ENCODE peak calls at places on chromosomes 11 and 22, in four cellular contexts. Z, J, D and Q are unnamed samples.

GRCh38 chr22:44137415-44137814 is 43.3 kb upstream of the PARVG start:
- DNase-seq in Z (no peak), J (no peak), D (no peak), Q (no peak)

GRCh38 chr11:95108159-95108611 is 18.5 kb downstream of the ENDOD1 start:
- DNase-seq in Z (no peak), J (no peak), D (no peak), Q (peak)

GRCh38 chr11:63705526-63705925 is 24.2 kb downstream of the RTN3 start:
- DNase-seq in Z (no peak), J (no peak), D (no peak), Q (no peak)

GRCh38 chr22:49228431-49229037 is 599.1 kb downstream of the BRD1 start:
- DNase-seq in Z (no peak), J (no peak), D (peak), Q (no peak)

GRCh38 chr11:86396403-86396802 is 21.7 kb downstream of the CCDC81 start:
- DNase-seq in Z (no peak), J (no peak), D (no peak), Q (no peak)

GRCh38 chr22:37959231-37959825 is 5.8 kb downstream of the POLR2F start:
- DNase-seq in Z (no peak), J (no peak), D (no peak), Q (no peak)

GRCh38 chr11:6612816-6613136 is 760 bp upstream of the TAF10 start:
- DNase-seq in Z (peak), J (peak), D (peak), Q (no peak)

GRCh38 chr11:14537134-14537599 is 17.0 kb upstream of the PSMA1 start:
- DNase-seq in Z (no peak), J (peak), D (no peak), Q (peak)

GRCh38 chr11:27085605-27086004 is 45.0 kb downstream of the BBOX1 start:
- DNase-seq in Z (no peak), J (no peak), D (no peak), Q (no peak)

GRCh38 chr11:74636633-74637184 is 44.3 kb downstream of the POLD3 start:
- DNase-seq in Z (peak), J (no peak), D (no peak), Q (no peak)

GRCh38 chr11:39807904-39808303 is 1651.5 kb downstream of the LRRC4C start:
- DNase-seq in Z (no peak), J (no peak), D (no peak), Q (no peak)

GRCh38 chr11:61362542-61362875 is 335 bp downstream of the TMEM138 start:
- DNase-seq in Z (no peak), J (peak), D (no peak), Q (peak)

GRCh38 chr11:126282742-126283591 is at the start of gene TIRAP:
- DNase-seq in Z (no peak), J (peak), D (peak), Q (peak)

GRCh38 chr11:579830-580601 is 3.7 kb downstream of the PHRF1 start:
- DNase-seq in Z (no peak), J (no peak), D (no peak), Q (no peak)

GRCh38 chr22:29348956-29349355 is 33.5 kb upstream of the RASL10A start:
- DNase-seq in Z (no peak), J (no peak), D (no peak), Q (no peak)

GRCh38 chr11:9568854-9569587 is 4.4 kb upstream of the WEE1 start:
- DNase-seq in Z (peak), J (peak), D (no peak), Q (no peak)

GRCh38 chr11:117992620-117993019 is 6.4 kb downstream of the IL10RA start:
- DNase-seq in Z (no peak), J (no peak), D (no peak), Q (no peak)

GRCh38 chr22:44892803-44893730 is 116.7 kb downstream of the PHF21B start:
- DNase-seq in Z (no peak), J (no peak), D (no peak), Q (no peak)

GRCh38 chr22:23759566-23759965 is 3.2 kb upstream of the C22orf15 start:
- DNase-seq in Z (no peak), J (no peak), D (no peak), Q (no peak)

GRCh38 chr11:132042296-132042695 is 671.9 kb downstream of the NTM start:
- DNase-seq in Z (no peak), J (no peak), D (no peak), Q (no peak)

GRCh38 chr11:99671808-99672409 is 651.2 kb downstream of the CNTN5 start:
- DNase-seq in Z (no peak), J (no peak), D (no peak), Q (no peak)

GRCh38 chr11:82907376-82907775 is 5.8 kb downstream of the DDIAS start:
- DNase-seq in Z (no peak), J (no peak), D (no peak), Q (no peak)

GRCh38 chr22:36455571-36456458 is 25.6 kb downstream of the TXN2 start:
- DNase-seq in Z (no peak), J (no peak), D (no peak), Q (no peak)

GRCh38 chr22:29156507-29156906 is 49.2 kb upstream of the EMID1 start:
- DNase-seq in Z (no peak), J (no peak), D (peak), Q (no peak)

GRCh38 chr11:126658306-126659056 is 303.0 kb downstream of the ST3GAL4 start:
- DNase-seq in Z (no peak), J (no peak), D (no peak), Q (no peak)

GRCh38 chr22:32733900-32734299 is 67.6 kb upstream of the TIMP3 start:
- DNase-seq in Z (no peak), J (no peak), D (no peak), Q (no peak)

GRCh38 chr11:46250071-46251052 is 27.1 kb upstream of the CREB3L1 start:
- DNase-seq in Z (no peak), J (no peak), D (no peak), Q (no peak)

DNA sequence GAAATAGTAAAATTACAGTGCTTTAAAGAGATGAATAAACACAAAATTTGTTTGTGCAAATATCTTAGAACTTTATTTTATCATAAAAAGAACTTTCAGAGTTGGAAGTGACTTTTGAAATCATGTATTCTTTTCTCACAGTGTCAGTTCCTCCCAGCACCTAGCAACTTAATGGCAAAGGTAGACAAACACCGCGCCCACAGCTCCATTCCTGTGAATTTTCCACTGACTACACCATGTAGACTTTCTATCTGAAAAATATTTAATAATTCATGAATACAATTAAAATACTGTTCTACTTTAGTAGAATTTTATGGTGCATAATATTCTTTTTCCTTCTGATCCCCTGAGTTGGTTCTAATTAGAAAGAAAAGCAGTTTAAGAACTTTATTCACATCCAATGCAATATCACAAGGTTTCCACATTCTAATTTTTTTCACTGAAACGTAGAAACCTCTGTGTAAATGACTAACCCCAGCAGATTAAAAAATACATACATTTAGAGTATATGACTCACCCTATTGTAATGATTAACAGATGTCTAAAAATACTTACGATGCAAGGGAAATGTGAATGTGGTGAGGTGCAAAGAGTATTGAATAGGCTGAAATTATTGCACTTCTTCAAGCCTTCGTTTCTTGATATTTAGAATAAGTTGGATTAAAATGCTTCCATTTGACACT is 218.2 kb upstream of the CCDC179 start:
- DNase-seq in Z (no peak), J (no peak), D (no peak), Q (no peak)
- TF ChIP-seq JUND in Z (no peak), J (peak), D (no peak), Q (no peak)

GRCh38 chr11:100674212-100674611 is 12.9 kb upstream of the ARHGAP42 start:
- DNase-seq in Z (no peak), J (no peak), D (no peak), Q (no peak)

GRCh38 chr11:100671471-100671870 is 15.6 kb upstream of the ARHGAP42 start:
- DNase-seq in Z (no peak), J (no peak), D (no peak), Q (peak)

GRCh38 chr11:100675115-100675650 is 11.9 kb upstream of the ARHGAP42 start:
- DNase-seq in Z (no peak), J (no peak), D (no peak), Q (no peak)

GRCh38 chr11:100672483-100673038 is 14.5 kb upstream of the ARHGAP42 start:
- DNase-seq in Z (no peak), J (no peak), D (no peak), Q (no peak)

DNA sequence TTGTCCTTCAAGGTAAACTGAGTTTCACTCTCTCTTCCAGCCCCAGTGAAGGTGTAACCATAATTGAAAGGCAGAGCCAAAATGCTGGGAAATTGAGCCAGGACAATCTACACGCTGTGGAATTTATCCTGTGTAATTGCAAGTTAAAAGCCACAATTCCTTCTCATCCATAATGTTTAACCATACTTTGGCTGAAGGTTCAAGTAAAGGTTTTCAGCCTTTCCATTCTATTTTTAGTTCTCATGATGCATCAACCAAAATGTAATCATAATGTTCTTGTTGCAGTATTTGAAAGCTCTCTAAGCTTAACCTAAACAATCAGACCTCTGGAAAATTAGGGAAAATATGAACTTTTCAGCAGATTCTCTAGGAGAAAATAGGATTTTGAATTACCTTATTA is 14.0 kb upstream of the ARHGAP42 start:
- DNase-seq in Z (no peak), J (no peak), D (no peak), Q (no peak)
- TF ChIP-seq JUND in Z (no peak), J (no peak), D (no peak), Q (no peak)

GRCh38 chr22:42162728-42163489 is 32.3 kb upstream of the CYP2D6 start:
- DNase-seq in Z (no peak), J (no peak), D (no peak), Q (no peak)
- TF ChIP-seq JUND in Z (no peak), J (no peak), D (no peak), Q (no peak)

GRCh38 chr11:119472186-119472855 is 49.3 kb upstream of the THY1 start:
- DNase-seq in Z (no peak), J (no peak), D (no peak), Q (no peak)
- TF ChIP-seq JUND in Z (no peak), J (no peak), D (no peak), Q (no peak)

GRCh38 chr11:115695677-115696451 is 191.6 kb upstream of the CADM1 start:
- DNase-seq in Z (no peak), J (no peak), D (no peak), Q (no peak)
- TF ChIP-seq JUND in Z (no peak), J (no peak), D (no peak), Q (no peak)

DNA sequence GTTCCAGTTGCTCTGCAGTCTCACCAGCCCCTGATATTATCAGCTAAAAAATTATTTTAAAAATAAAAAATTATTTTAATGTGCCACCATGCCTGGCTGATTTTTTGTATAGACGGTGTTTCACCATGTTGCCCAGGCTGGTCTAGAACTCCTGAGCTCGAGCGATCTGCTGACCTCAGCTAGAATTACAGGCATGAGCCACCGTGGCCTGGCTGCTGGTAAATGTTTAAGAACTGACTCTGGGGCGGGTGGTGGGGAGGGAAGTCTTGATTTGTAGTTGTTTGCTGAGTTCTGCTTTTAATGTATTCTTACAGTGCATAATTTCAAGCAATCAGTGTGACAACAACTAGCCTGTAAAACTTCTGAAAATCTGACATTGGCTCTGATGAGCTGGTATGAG is 120.9 kb upstream of the PLET1 start:
- DNase-seq in Z (no peak), J (no peak), D (no peak), Q (no peak)
- TF ChIP-seq JUND in Z (no peak), J (no peak), D (no peak), Q (no peak)